ENCODE peak calls at places on chromosomes 7 and 10, in ten cellular contexts. One of them, this sample, is unnamed.

GRCh38 chr7:39099146-39099545 is 121.4 kb downstream of the POU6F2 start:
- DNase-seq in Daoy: peak
- DNase-seq in EL: peak
- DNase-seq in stimulated activated CD8-positive, alpha-beta memory T cell treated with anti-CD3 and anti-CD28 coated beads, Interleukin-7, amount 100 ng/mL, for 48 hours: no peak
- DNase-seq in B cell: no peak
- DNase-seq in kidney glomerular epithelial cell: no peak
- DNase-seq in NCI-H2029: no peak
- DNase-seq in activated naive CD8-positive, alpha-beta T cell treated with anti-CD3 and anti-CD28 coated beads, Interleukin-2, amount 50 U/mL, for 24 hours: no peak
- DNase-seq in ELF-1: peak
- DNase-seq in hypothalamus: no peak
- DNase-seq in this sample: no peak

GRCh38 chr7:149330914-149331567 is 69.0 kb downstream of the ZNF783 start:
- DNase-seq in Daoy: no peak
- DNase-seq in EL: no peak
- DNase-seq in stimulated activated CD8-positive, alpha-beta memory T cell treated with anti-CD3 and anti-CD28 coated beads, Interleukin-7, amount 100 ng/mL, for 48 hours: no peak
- DNase-seq in B cell: no peak
- DNase-seq in kidney glomerular epithelial cell: no peak
- DNase-seq in NCI-H2029: no peak
- DNase-seq in activated naive CD8-positive, alpha-beta T cell treated with anti-CD3 and anti-CD28 coated beads, Interleukin-2, amount 50 U/mL, for 24 hours: no peak
- DNase-seq in ELF-1: no peak
- DNase-seq in hypothalamus: no peak
- DNase-seq in this sample: no peak

GRCh38 chr10:59808896-59809643 is 55.8 kb upstream of the MRLN start:
- DNase-seq in Daoy: peak
- DNase-seq in EL: peak
- DNase-seq in stimulated activated CD8-positive, alpha-beta memory T cell treated with anti-CD3 and anti-CD28 coated beads, Interleukin-7, amount 100 ng/mL, for 48 hours: peak
- DNase-seq in B cell: peak
- DNase-seq in kidney glomerular epithelial cell: peak
- DNase-seq in NCI-H2029: peak
- DNase-seq in activated naive CD8-positive, alpha-beta T cell treated with anti-CD3 and anti-CD28 coated beads, Interleukin-2, amount 50 U/mL, for 24 hours: peak
- DNase-seq in ELF-1: peak
- DNase-seq in hypothalamus: no peak
- DNase-seq in this sample: peak

GRCh38 chr10:110827872-110828271 is 43.9 kb upstream of the PDCD4 start:
- DNase-seq in Daoy: no peak
- DNase-seq in EL: no peak
- DNase-seq in stimulated activated CD8-positive, alpha-beta memory T cell treated with anti-CD3 and anti-CD28 coated beads, Interleukin-7, amount 100 ng/mL, for 48 hours: no peak
- DNase-seq in B cell: no peak
- DNase-seq in kidney glomerular epithelial cell: no peak
- DNase-seq in NCI-H2029: no peak
- DNase-seq in activated naive CD8-positive, alpha-beta T cell treated with anti-CD3 and anti-CD28 coated beads, Interleukin-2, amount 50 U/mL, for 24 hours: no peak
- DNase-seq in ELF-1: no peak
- DNase-seq in hypothalamus: no peak
- DNase-seq in this sample: no peak

GRCh38 chr7:150955519-150956394 is 22.4 kb downstream of the KCNH2 start:
- DNase-seq in Daoy: peak
- DNase-seq in EL: no peak
- DNase-seq in stimulated activated CD8-positive, alpha-beta memory T cell treated with anti-CD3 and anti-CD28 coated beads, Interleukin-7, amount 100 ng/mL, for 48 hours: no peak
- DNase-seq in B cell: no peak
- DNase-seq in kidney glomerular epithelial cell: no peak
- DNase-seq in NCI-H2029: no peak
- DNase-seq in activated naive CD8-positive, alpha-beta T cell treated with anti-CD3 and anti-CD28 coated beads, Interleukin-2, amount 50 U/mL, for 24 hours: no peak
- DNase-seq in ELF-1: peak
- DNase-seq in hypothalamus: no peak
- DNase-seq in this sample: no peak

GRCh38 chr7:38744746-38745145 is 113.6 kb upstream of the AMPH start:
- DNase-seq in Daoy: peak
- DNase-seq in EL: peak
- DNase-seq in stimulated activated CD8-positive, alpha-beta memory T cell treated with anti-CD3 and anti-CD28 coated beads, Interleukin-7, amount 100 ng/mL, for 48 hours: no peak
- DNase-seq in B cell: no peak
- DNase-seq in kidney glomerular epithelial cell: no peak
- DNase-seq in NCI-H2029: no peak
- DNase-seq in activated naive CD8-positive, alpha-beta T cell treated with anti-CD3 and anti-CD28 coated beads, Interleukin-2, amount 50 U/mL, for 24 hours: no peak
- DNase-seq in ELF-1: no peak
- DNase-seq in hypothalamus: no peak
- DNase-seq in this sample: no peak

GRCh38 chr7:16961650-16962049 is 79.9 kb upstream of the AGR3 start:
- DNase-seq in Daoy: no peak
- DNase-seq in EL: peak
- DNase-seq in stimulated activated CD8-positive, alpha-beta memory T cell treated with anti-CD3 and anti-CD28 coated beads, Interleukin-7, amount 100 ng/mL, for 48 hours: no peak
- DNase-seq in B cell: no peak
- DNase-seq in kidney glomerular epithelial cell: no peak
- DNase-seq in NCI-H2029: no peak
- DNase-seq in activated naive CD8-positive, alpha-beta T cell treated with anti-CD3 and anti-CD28 coated beads, Interleukin-2, amount 50 U/mL, for 24 hours: no peak
- DNase-seq in ELF-1: no peak
- DNase-seq in hypothalamus: no peak
- DNase-seq in this sample: no peak

GRCh38 chr10:110803830-110804338 is 67.8 kb upstream of the PDCD4 start:
- DNase-seq in Daoy: peak
- DNase-seq in EL: peak
- DNase-seq in stimulated activated CD8-positive, alpha-beta memory T cell treated with anti-CD3 and anti-CD28 coated beads, Interleukin-7, amount 100 ng/mL, for 48 hours: no peak
- DNase-seq in B cell: peak
- DNase-seq in kidney glomerular epithelial cell: peak
- DNase-seq in NCI-H2029: no peak
- DNase-seq in activated naive CD8-positive, alpha-beta T cell treated with anti-CD3 and anti-CD28 coated beads, Interleukin-2, amount 50 U/mL, for 24 hours: peak
- DNase-seq in ELF-1: peak
- DNase-seq in hypothalamus: no peak
- DNase-seq in this sample: peak

GRCh38 chr7:45663167-45663921 is 89.2 kb downstream of the ADCY1 start:
- DNase-seq in Daoy: peak
- DNase-seq in EL: peak
- DNase-seq in stimulated activated CD8-positive, alpha-beta memory T cell treated with anti-CD3 and anti-CD28 coated beads, Interleukin-7, amount 100 ng/mL, for 48 hours: no peak
- DNase-seq in B cell: no peak
- DNase-seq in kidney glomerular epithelial cell: no peak
- DNase-seq in NCI-H2029: no peak
- DNase-seq in activated naive CD8-positive, alpha-beta T cell treated with anti-CD3 and anti-CD28 coated beads, Interleukin-2, amount 50 U/mL, for 24 hours: peak
- DNase-seq in ELF-1: peak
- DNase-seq in hypothalamus: no peak
- DNase-seq in this sample: peak

GRCh38 chr7:10412426-10413019 is 561.1 kb upstream of the PHF14 start:
- DNase-seq in Daoy: peak
- DNase-seq in EL: peak
- DNase-seq in stimulated activated CD8-positive, alpha-beta memory T cell treated with anti-CD3 and anti-CD28 coated beads, Interleukin-7, amount 100 ng/mL, for 48 hours: no peak
- DNase-seq in B cell: no peak
- DNase-seq in kidney glomerular epithelial cell: peak
- DNase-seq in NCI-H2029: peak
- DNase-seq in activated naive CD8-positive, alpha-beta T cell treated with anti-CD3 and anti-CD28 coated beads, Interleukin-2, amount 50 U/mL, for 24 hours: peak
- DNase-seq in ELF-1: no peak
- DNase-seq in hypothalamus: no peak
- DNase-seq in this sample: peak

GRCh38 chr7:1705856-1706255 is 35.8 kb downstream of the ELFN1 start:
- DNase-seq in Daoy: no peak
- DNase-seq in EL: no peak
- DNase-seq in stimulated activated CD8-positive, alpha-beta memory T cell treated with anti-CD3 and anti-CD28 coated beads, Interleukin-7, amount 100 ng/mL, for 48 hours: no peak
- DNase-seq in B cell: peak
- DNase-seq in kidney glomerular epithelial cell: no peak
- DNase-seq in NCI-H2029: no peak
- DNase-seq in activated naive CD8-positive, alpha-beta T cell treated with anti-CD3 and anti-CD28 coated beads, Interleukin-2, amount 50 U/mL, for 24 hours: no peak
- DNase-seq in ELF-1: no peak
- DNase-seq in hypothalamus: no peak
- DNase-seq in this sample: no peak

GRCh38 chr7:21898265-21898930 is 47.3 kb downstream of the CDCA7L start:
- DNase-seq in Daoy: no peak
- DNase-seq in EL: no peak
- DNase-seq in stimulated activated CD8-positive, alpha-beta memory T cell treated with anti-CD3 and anti-CD28 coated beads, Interleukin-7, amount 100 ng/mL, for 48 hours: no peak
- DNase-seq in B cell: peak
- DNase-seq in kidney glomerular epithelial cell: no peak
- DNase-seq in NCI-H2029: no peak
- DNase-seq in activated naive CD8-positive, alpha-beta T cell treated with anti-CD3 and anti-CD28 coated beads, Interleukin-2, amount 50 U/mL, for 24 hours: no peak
- DNase-seq in ELF-1: no peak
- DNase-seq in hypothalamus: no peak
- DNase-seq in this sample: no peak

GRCh38 chr10:119246862-119247549 is 39.6 kb downstream of the GRK5 start:
- DNase-seq in Daoy: peak
- DNase-seq in EL: peak
- DNase-seq in stimulated activated CD8-positive, alpha-beta memory T cell treated with anti-CD3 and anti-CD28 coated beads, Interleukin-7, amount 100 ng/mL, for 48 hours: no peak
- DNase-seq in B cell: no peak
- DNase-seq in kidney glomerular epithelial cell: peak
- DNase-seq in NCI-H2029: peak
- DNase-seq in activated naive CD8-positive, alpha-beta T cell treated with anti-CD3 and anti-CD28 coated beads, Interleukin-2, amount 50 U/mL, for 24 hours: no peak
- DNase-seq in ELF-1: no peak
- DNase-seq in hypothalamus: no peak
- DNase-seq in this sample: no peak

GRCh38 chr7:32616625-32617024 is 121.3 kb downstream of the AVL9 start:
- DNase-seq in Daoy: peak
- DNase-seq in EL: peak
- DNase-seq in stimulated activated CD8-positive, alpha-beta memory T cell treated with anti-CD3 and anti-CD28 coated beads, Interleukin-7, amount 100 ng/mL, for 48 hours: no peak
- DNase-seq in B cell: no peak
- DNase-seq in kidney glomerular epithelial cell: peak
- DNase-seq in NCI-H2029: no peak
- DNase-seq in activated naive CD8-positive, alpha-beta T cell treated with anti-CD3 and anti-CD28 coated beads, Interleukin-2, amount 50 U/mL, for 24 hours: no peak
- DNase-seq in ELF-1: peak
- DNase-seq in hypothalamus: no peak
- DNase-seq in this sample: no peak

GRCh38 chr7:27375958-27376357 is 133.4 kb downstream of the EVX1 start:
- DNase-seq in Daoy: no peak
- DNase-seq in EL: no peak
- DNase-seq in stimulated activated CD8-positive, alpha-beta memory T cell treated with anti-CD3 and anti-CD28 coated beads, Interleukin-7, amount 100 ng/mL, for 48 hours: no peak
- DNase-seq in B cell: no peak
- DNase-seq in kidney glomerular epithelial cell: no peak
- DNase-seq in NCI-H2029: no peak
- DNase-seq in activated naive CD8-positive, alpha-beta T cell treated with anti-CD3 and anti-CD28 coated beads, Interleukin-2, amount 50 U/mL, for 24 hours: no peak
- DNase-seq in ELF-1: peak
- DNase-seq in hypothalamus: no peak
- DNase-seq in this sample: no peak

GRCh38 chr7:4085937-4086691 is 596.0 kb upstream of the FOXK1 start:
- DNase-seq in Daoy: no peak
- DNase-seq in EL: no peak
- DNase-seq in stimulated activated CD8-positive, alpha-beta memory T cell treated with anti-CD3 and anti-CD28 coated beads, Interleukin-7, amount 100 ng/mL, for 48 hours: no peak
- DNase-seq in B cell: no peak
- DNase-seq in kidney glomerular epithelial cell: no peak
- DNase-seq in NCI-H2029: no peak
- DNase-seq in activated naive CD8-positive, alpha-beta T cell treated with anti-CD3 and anti-CD28 coated beads, Interleukin-2, amount 50 U/mL, for 24 hours: no peak
- DNase-seq in ELF-1: no peak
- DNase-seq in hypothalamus: no peak
- DNase-seq in this sample: no peak

GRCh38 chr10:84179059-84179710 is 5.6 kb downstream of the GPR15LG start:
- DNase-seq in Daoy: peak
- DNase-seq in EL: peak
- DNase-seq in stimulated activated CD8-positive, alpha-beta memory T cell treated with anti-CD3 and anti-CD28 coated beads, Interleukin-7, amount 100 ng/mL, for 48 hours: no peak
- DNase-seq in B cell: peak
- DNase-seq in kidney glomerular epithelial cell: peak
- DNase-seq in NCI-H2029: peak
- DNase-seq in activated naive CD8-positive, alpha-beta T cell treated with anti-CD3 and anti-CD28 coated beads, Interleukin-2, amount 50 U/mL, for 24 hours: no peak
- DNase-seq in ELF-1: peak
- DNase-seq in hypothalamus: no peak
- DNase-seq in this sample: no peak

GRCh38 chr7:81684513-81685262 is 85.2 kb downstream of the HGF start:
- DNase-seq in Daoy: peak
- DNase-seq in EL: peak
- DNase-seq in stimulated activated CD8-positive, alpha-beta memory T cell treated with anti-CD3 and anti-CD28 coated beads, Interleukin-7, amount 100 ng/mL, for 48 hours: no peak
- DNase-seq in B cell: no peak
- DNase-seq in kidney glomerular epithelial cell: peak
- DNase-seq in NCI-H2029: peak
- DNase-seq in activated naive CD8-positive, alpha-beta T cell treated with anti-CD3 and anti-CD28 coated beads, Interleukin-2, amount 50 U/mL, for 24 hours: no peak
- DNase-seq in ELF-1: peak
- DNase-seq in hypothalamus: no peak
- DNase-seq in this sample: peak

GRCh38 chr10:129626309-129626708 is 159.3 kb downstream of the MGMT start:
- DNase-seq in Daoy: no peak
- DNase-seq in EL: no peak
- DNase-seq in stimulated activated CD8-positive, alpha-beta memory T cell treated with anti-CD3 and anti-CD28 coated beads, Interleukin-7, amount 100 ng/mL, for 48 hours: no peak
- DNase-seq in B cell: no peak
- DNase-seq in kidney glomerular epithelial cell: no peak
- DNase-seq in NCI-H2029: no peak
- DNase-seq in activated naive CD8-positive, alpha-beta T cell treated with anti-CD3 and anti-CD28 coated beads, Interleukin-2, amount 50 U/mL, for 24 hours: no peak
- DNase-seq in ELF-1: peak
- DNase-seq in hypothalamus: no peak
- DNase-seq in this sample: no peak

GRCh38 chr10:125005312-125006187 is 63.6 kb downstream of the ZRANB1 start:
- DNase-seq in Daoy: no peak
- DNase-seq in EL: no peak
- DNase-seq in stimulated activated CD8-positive, alpha-beta memory T cell treated with anti-CD3 and anti-CD28 coated beads, Interleukin-7, amount 100 ng/mL, for 48 hours: no peak
- DNase-seq in B cell: no peak
- DNase-seq in kidney glomerular epithelial cell: no peak
- DNase-seq in NCI-H2029: no peak
- DNase-seq in activated naive CD8-positive, alpha-beta T cell treated with anti-CD3 and anti-CD28 coated beads, Interleukin-2, amount 50 U/mL, for 24 hours: no peak
- DNase-seq in ELF-1: no peak
- DNase-seq in hypothalamus: no peak
- DNase-seq in this sample: no peak

GRCh38 chr7:630539-630938 is 96.0 kb upstream of the DNAAF5 start:
- DNase-seq in Daoy: no peak
- DNase-seq in EL: no peak
- DNase-seq in stimulated activated CD8-positive, alpha-beta memory T cell treated with anti-CD3 and anti-CD28 coated beads, Interleukin-7, amount 100 ng/mL, for 48 hours: no peak
- DNase-seq in B cell: no peak
- DNase-seq in kidney glomerular epithelial cell: no peak
- DNase-seq in NCI-H2029: no peak
- DNase-seq in activated naive CD8-positive, alpha-beta T cell treated with anti-CD3 and anti-CD28 coated beads, Interleukin-2, amount 50 U/mL, for 24 hours: no peak
- DNase-seq in ELF-1: no peak
- DNase-seq in hypothalamus: no peak
- DNase-seq in this sample: no peak

GRCh38 chr7:46705416-46706255 is 784.6 kb upstream of the IGFBP3 start:
- DNase-seq in Daoy: no peak
- DNase-seq in EL: peak
- DNase-seq in stimulated activated CD8-positive, alpha-beta memory T cell treated with anti-CD3 and anti-CD28 coated beads, Interleukin-7, amount 100 ng/mL, for 48 hours: no peak
- DNase-seq in B cell: no peak
- DNase-seq in kidney glomerular epithelial cell: peak
- DNase-seq in NCI-H2029: no peak
- DNase-seq in activated naive CD8-positive, alpha-beta T cell treated with anti-CD3 and anti-CD28 coated beads, Interleukin-2, amount 50 U/mL, for 24 hours: no peak
- DNase-seq in ELF-1: no peak
- DNase-seq in hypothalamus: no peak
- DNase-seq in this sample: no peak

GRCh38 chr7:127844707-127845331 is 186.4 kb downstream of the LRRC4 start:
- DNase-seq in Daoy: peak
- DNase-seq in EL: peak
- DNase-seq in stimulated activated CD8-positive, alpha-beta memory T cell treated with anti-CD3 and anti-CD28 coated beads, Interleukin-7, amount 100 ng/mL, for 48 hours: no peak
- DNase-seq in B cell: no peak
- DNase-seq in kidney glomerular epithelial cell: peak
- DNase-seq in NCI-H2029: peak
- DNase-seq in activated naive CD8-positive, alpha-beta T cell treated with anti-CD3 and anti-CD28 coated beads, Interleukin-2, amount 50 U/mL, for 24 hours: no peak
- DNase-seq in ELF-1: no peak
- DNase-seq in hypothalamus: no peak
- DNase-seq in this sample: no peak

GRCh38 chr7:148962515-148962822 is 65.8 kb downstream of the PDIA4 start:
- DNase-seq in Daoy: no peak
- DNase-seq in EL: no peak
- DNase-seq in stimulated activated CD8-positive, alpha-beta memory T cell treated with anti-CD3 and anti-CD28 coated beads, Interleukin-7, amount 100 ng/mL, for 48 hours: no peak
- DNase-seq in B cell: no peak
- DNase-seq in kidney glomerular epithelial cell: no peak
- DNase-seq in NCI-H2029: no peak
- DNase-seq in activated naive CD8-positive, alpha-beta T cell treated with anti-CD3 and anti-CD28 coated beads, Interleukin-2, amount 50 U/mL, for 24 hours: no peak
- DNase-seq in ELF-1: no peak
- DNase-seq in hypothalamus: no peak
- DNase-seq in this sample: no peak

GRCh38 chr7:120991570-120991969 is 3.1 kb downstream of the CPED1 start:
- DNase-seq in Daoy: no peak
- DNase-seq in EL: peak
- DNase-seq in stimulated activated CD8-positive, alpha-beta memory T cell treated with anti-CD3 and anti-CD28 coated beads, Interleukin-7, amount 100 ng/mL, for 48 hours: no peak
- DNase-seq in B cell: no peak
- DNase-seq in kidney glomerular epithelial cell: no peak
- DNase-seq in NCI-H2029: no peak
- DNase-seq in activated naive CD8-positive, alpha-beta T cell treated with anti-CD3 and anti-CD28 coated beads, Interleukin-2, amount 50 U/mL, for 24 hours: no peak
- DNase-seq in ELF-1: no peak
- DNase-seq in hypothalamus: no peak
- DNase-seq in this sample: no peak

GRCh38 chr7:69811682-69812344 is 213.5 kb downstream of the AUTS2 start:
- DNase-seq in Daoy: no peak
- DNase-seq in EL: no peak
- DNase-seq in stimulated activated CD8-positive, alpha-beta memory T cell treated with anti-CD3 and anti-CD28 coated beads, Interleukin-7, amount 100 ng/mL, for 48 hours: no peak
- DNase-seq in B cell: no peak
- DNase-seq in kidney glomerular epithelial cell: no peak
- DNase-seq in NCI-H2029: no peak
- DNase-seq in activated naive CD8-positive, alpha-beta T cell treated with anti-CD3 and anti-CD28 coated beads, Interleukin-2, amount 50 U/mL, for 24 hours: no peak
- DNase-seq in ELF-1: no peak
- DNase-seq in hypothalamus: no peak
- DNase-seq in this sample: no peak

GRCh38 chr10:99234067-99234738 is 1.4 kb downstream of the HPSE2 start:
- DNase-seq in Daoy: peak
- DNase-seq in EL: peak
- DNase-seq in stimulated activated CD8-positive, alpha-beta memory T cell treated with anti-CD3 and anti-CD28 coated beads, Interleukin-7, amount 100 ng/mL, for 48 hours: peak
- DNase-seq in B cell: peak
- DNase-seq in kidney glomerular epithelial cell: no peak
- DNase-seq in NCI-H2029: peak
- DNase-seq in activated naive CD8-positive, alpha-beta T cell treated with anti-CD3 and anti-CD28 coated beads, Interleukin-2, amount 50 U/mL, for 24 hours: peak
- DNase-seq in ELF-1: peak
- DNase-seq in hypothalamus: no peak
- DNase-seq in this sample: no peak